ENCODE peak calls at places on chromosome 14, in seven cellular contexts. One of them, this sample, is unnamed.

GRCh38 chr14:53180272-53181221 is 27.4 kb upstream of the DDHD1 start:
- DNase-seq in RWPE2: no peak
- DNase-seq in ascending aorta: no peak
- DNase-seq in lower lobe of right lung: no peak
- DNase-seq in choroid plexus epithelial cell: peak
- DNase-seq in uterus: no peak
- DNase-seq in A549: peak
- DNase-seq in this sample: no peak

GRCh38 chr14:90810808-90811207 is 5.4 kb downstream of the TTC7B start:
- DNase-seq in RWPE2: no peak
- DNase-seq in A549: no peak
- DNase-seq in lower lobe of right lung: no peak
- DNase-seq in choroid plexus epithelial cell: no peak
- DNase-seq in ascending aorta: no peak
- DNase-seq in uterus: no peak
- DNase-seq in this sample: no peak

GRCh38 chr14:58428011-58428807 is 690 bp downstream of the KIAA0586 start:
- DNase-seq in lower lobe of right lung: no peak
- DNase-seq in A549: peak
- DNase-seq in RWPE2: no peak
- DNase-seq in choroid plexus epithelial cell: peak
- DNase-seq in ascending aorta: no peak
- DNase-seq in uterus: no peak
- DNase-seq in this sample: no peak

GRCh38 chr14:54322668-54323380 is 74.0 kb upstream of the CDKN3 start:
- DNase-seq in RWPE2: no peak
- DNase-seq in choroid plexus epithelial cell: no peak
- DNase-seq in ascending aorta: no peak
- DNase-seq in uterus: no peak
- DNase-seq in A549: no peak
- DNase-seq in lower lobe of right lung: no peak
- DNase-seq in this sample: no peak

GRCh38 chr14:103607039-103607668 is 21.9 kb upstream of the KLC1 start:
- DNase-seq in ascending aorta: peak
- DNase-seq in choroid plexus epithelial cell: peak
- DNase-seq in uterus: peak
- DNase-seq in lower lobe of right lung: peak
- DNase-seq in RWPE2: no peak
- DNase-seq in A549: peak
- DNase-seq in this sample: no peak

GRCh38 chr14:95701846-95702221 is 12.1 kb downstream of the TCL1A start:
- DNase-seq in choroid plexus epithelial cell: peak
- DNase-seq in uterus: peak
- DNase-seq in A549: no peak
- DNase-seq in lower lobe of right lung: no peak
- DNase-seq in RWPE2: no peak
- DNase-seq in ascending aorta: no peak
- DNase-seq in this sample: no peak

GRCh38 chr14:99946652-99947489 is 118.4 kb upstream of the EVL start:
- DNase-seq in A549: no peak
- DNase-seq in RWPE2: peak
- DNase-seq in ascending aorta: no peak
- DNase-seq in choroid plexus epithelial cell: no peak
- DNase-seq in uterus: no peak
- DNase-seq in lower lobe of right lung: no peak
- DNase-seq in this sample: no peak

GRCh38 chr14:57871487-57872080 is 5.7 kb upstream of the SLC35F4 start:
- DNase-seq in choroid plexus epithelial cell: peak
- DNase-seq in RWPE2: no peak
- DNase-seq in ascending aorta: no peak
- DNase-seq in lower lobe of right lung: no peak
- DNase-seq in uterus: no peak
- DNase-seq in A549: peak
- DNase-seq in this sample: no peak

GRCh38 chr14:34629657-34630529 is at the start of gene SNX6:
- DNase-seq in lower lobe of right lung: peak
- DNase-seq in A549: peak
- DNase-seq in uterus: peak
- DNase-seq in RWPE2: peak
- DNase-seq in choroid plexus epithelial cell: peak
- DNase-seq in ascending aorta: peak
- DNase-seq in this sample: peak

GRCh38 chr14:20434701-20435453 is 1.1 kb downstream of the KLHL33 start:
- DNase-seq in uterus: peak
- DNase-seq in RWPE2: peak
- DNase-seq in lower lobe of right lung: no peak
- DNase-seq in ascending aorta: peak
- DNase-seq in A549: no peak
- DNase-seq in choroid plexus epithelial cell: peak
- DNase-seq in this sample: no peak

GRCh38 chr14:59816931-59817330 is 53.6 kb downstream of the RTN1 start:
- DNase-seq in A549: no peak
- DNase-seq in choroid plexus epithelial cell: no peak
- DNase-seq in lower lobe of right lung: no peak
- DNase-seq in uterus: no peak
- DNase-seq in ascending aorta: no peak
- DNase-seq in RWPE2: no peak
- DNase-seq in this sample: no peak

GRCh38 chr14:52400846-52401245 is 86.7 kb downstream of the PTGER2 start:
- DNase-seq in ascending aorta: no peak
- DNase-seq in A549: no peak
- DNase-seq in RWPE2: no peak
- DNase-seq in uterus: no peak
- DNase-seq in choroid plexus epithelial cell: no peak
- DNase-seq in lower lobe of right lung: no peak
- DNase-seq in this sample: no peak

GRCh38 chr14:35369701-35370191 is 34.8 kb downstream of the NFKBIA start:
- DNase-seq in A549: peak
- DNase-seq in uterus: peak
- DNase-seq in lower lobe of right lung: peak
- DNase-seq in choroid plexus epithelial cell: peak
- DNase-seq in ascending aorta: no peak
- DNase-seq in RWPE2: peak
- DNase-seq in this sample: no peak

GRCh38 chr14:28494196-28494595 is 272.4 kb upstream of the FOXG1 start:
- DNase-seq in uterus: no peak
- DNase-seq in lower lobe of right lung: no peak
- DNase-seq in choroid plexus epithelial cell: peak
- DNase-seq in A549: peak
- DNase-seq in RWPE2: no peak
- DNase-seq in ascending aorta: no peak
- DNase-seq in this sample: no peak

GRCh38 chr14:75906680-75907280 is 75.0 kb downstream of the TGFB3 start:
- DNase-seq in uterus: peak
- DNase-seq in A549: peak
- DNase-seq in lower lobe of right lung: no peak
- DNase-seq in ascending aorta: peak
- DNase-seq in RWPE2: no peak
- DNase-seq in choroid plexus epithelial cell: peak
- DNase-seq in this sample: peak

GRCh38 chr14:55438066-55438683 is 2.2 kb downstream of the TBPL2 start:
- DNase-seq in lower lobe of right lung: no peak
- DNase-seq in ascending aorta: no peak
- DNase-seq in choroid plexus epithelial cell: peak
- DNase-seq in RWPE2: no peak
- DNase-seq in A549: peak
- DNase-seq in uterus: no peak
- DNase-seq in this sample: no peak

GRCh38 chr14:105312973-105313372 is 1.6 kb upstream of the PACS2 start:
- DNase-seq in ascending aorta: no peak
- DNase-seq in lower lobe of right lung: no peak
- DNase-seq in uterus: no peak
- DNase-seq in A549: no peak
- DNase-seq in choroid plexus epithelial cell: no peak
- DNase-seq in RWPE2: peak
- DNase-seq in this sample: no peak
- TF ChIP-seq CTCF in ascending aorta: no peak
- TF ChIP-seq CTCF in lower lobe of right lung: no peak
- TF ChIP-seq CTCF in uterus: no peak
- TF ChIP-seq CTCF in A549: no peak
- TF ChIP-seq CTCF in choroid plexus epithelial cell: no peak
- TF ChIP-seq CTCF in RWPE2: no peak
- TF ChIP-seq CTCF in this sample: no peak

DNA sequence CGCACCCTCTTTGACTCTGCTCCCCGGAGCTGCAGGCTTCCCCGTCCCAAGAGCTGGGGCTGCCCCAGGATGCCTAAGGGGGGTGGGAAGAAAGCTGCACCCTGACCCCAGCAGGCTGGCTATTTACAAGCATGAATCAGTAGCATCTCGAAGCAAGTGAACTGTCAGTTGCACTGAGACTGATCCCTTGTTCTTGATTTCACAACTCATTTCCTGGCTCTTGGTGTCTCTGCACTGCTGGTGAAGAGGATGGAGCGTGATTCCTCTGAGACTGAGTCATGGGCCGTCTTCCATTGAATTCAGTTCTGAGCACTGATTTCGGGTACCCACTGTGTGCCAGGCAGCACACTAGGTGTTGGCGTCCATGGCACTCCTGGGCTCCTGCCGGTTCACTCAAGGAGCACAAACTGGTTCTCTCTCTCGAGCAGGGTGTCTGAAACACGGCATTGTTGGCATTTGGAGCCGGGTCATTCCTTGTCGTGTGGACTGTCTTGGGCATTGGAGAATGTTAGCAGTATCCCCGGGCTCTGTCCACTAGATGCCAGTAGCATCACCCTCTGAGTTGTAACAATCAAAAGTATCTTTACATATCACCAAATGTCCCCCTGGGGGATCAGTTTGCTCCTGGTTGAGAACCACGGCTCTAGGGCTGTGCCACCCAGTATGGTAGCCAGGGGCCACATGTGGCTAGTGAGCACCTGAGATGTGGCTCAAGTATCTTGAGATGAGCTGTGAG is 86.9 kb downstream of the RIN3 start:
- DNase-seq in uterus: no peak
- DNase-seq in choroid plexus epithelial cell: peak
- DNase-seq in lower lobe of right lung: no peak
- DNase-seq in A549: peak
- DNase-seq in ascending aorta: no peak
- DNase-seq in RWPE2: no peak
- DNase-seq in this sample: no peak
- TF ChIP-seq CTCF in uterus: no peak
- TF ChIP-seq CTCF in choroid plexus epithelial cell: peak
- TF ChIP-seq CTCF in lower lobe of right lung: no peak
- TF ChIP-seq CTCF in A549: peak
- TF ChIP-seq CTCF in ascending aorta: no peak
- TF ChIP-seq CTCF in RWPE2: peak
- TF ChIP-seq CTCF in this sample: no peak

DNA sequence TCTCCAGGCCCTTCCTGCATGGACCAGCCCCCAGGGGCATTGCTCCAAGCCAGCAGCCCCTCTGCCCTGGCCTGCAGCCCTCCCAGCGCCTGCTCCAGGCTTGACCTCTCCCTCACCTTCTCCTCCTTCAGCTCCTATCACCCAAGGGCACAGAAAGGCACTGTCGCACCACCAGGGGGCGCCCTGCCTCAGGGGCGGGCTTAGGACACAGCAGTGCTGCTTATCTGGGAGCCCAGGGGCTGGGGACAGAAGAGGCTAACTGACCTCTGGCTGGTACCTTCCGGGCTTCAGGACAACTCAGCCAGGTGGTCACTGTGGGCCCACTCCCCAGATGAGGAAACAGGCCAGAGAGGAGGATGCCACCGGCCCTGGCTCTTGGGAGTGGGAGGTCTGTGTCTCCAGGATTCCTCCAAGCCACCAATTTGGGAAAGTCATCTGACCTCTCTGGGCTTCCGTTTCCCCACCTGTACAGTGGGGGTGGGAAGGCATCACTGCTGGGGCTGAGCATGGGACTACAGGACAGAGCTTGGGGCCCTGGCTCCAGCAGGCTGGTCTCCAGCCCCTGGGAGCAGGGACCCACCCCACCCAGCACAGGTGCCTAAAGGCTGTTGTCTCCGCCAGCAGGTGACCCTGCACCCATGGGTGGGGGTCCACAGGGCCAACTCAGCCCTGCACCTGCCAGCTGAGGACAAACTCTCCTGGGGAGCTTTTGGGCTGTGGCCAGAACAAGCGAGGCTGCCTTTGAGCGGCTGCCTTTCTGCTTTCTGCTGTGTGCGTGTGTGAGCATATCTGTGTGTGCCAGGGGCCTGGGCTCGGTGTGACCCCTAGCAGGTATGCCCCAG is 25.5 kb upstream of the GPR132 start:
- DNase-seq in uterus: peak
- DNase-seq in lower lobe of right lung: peak
- DNase-seq in ascending aorta: peak
- DNase-seq in choroid plexus epithelial cell: peak
- DNase-seq in A549: peak
- DNase-seq in RWPE2: peak
- DNase-seq in this sample: peak
- TF ChIP-seq CTCF in uterus: peak
- TF ChIP-seq CTCF in lower lobe of right lung: peak
- TF ChIP-seq CTCF in ascending aorta: peak
- TF ChIP-seq CTCF in choroid plexus epithelial cell: peak
- TF ChIP-seq CTCF in A549: peak
- TF ChIP-seq CTCF in RWPE2: peak
- TF ChIP-seq CTCF in this sample: peak

GRCh38 chr14:73637830-73638229 is 7.0 kb upstream of the DNAL1 start:
- DNase-seq in choroid plexus epithelial cell: no peak
- DNase-seq in lower lobe of right lung: no peak
- DNase-seq in uterus: no peak
- DNase-seq in ascending aorta: no peak
- DNase-seq in A549: no peak
- DNase-seq in RWPE2: no peak
- DNase-seq in this sample: no peak

GRCh38 chr14:73633517-73634332 is 11.1 kb upstream of the DNAL1 start:
- DNase-seq in RWPE2: no peak
- DNase-seq in uterus: peak
- DNase-seq in lower lobe of right lung: peak
- DNase-seq in ascending aorta: peak
- DNase-seq in A549: peak
- DNase-seq in choroid plexus epithelial cell: peak
- DNase-seq in this sample: no peak

GRCh38 chr14:73633115-73633514 is 11.7 kb upstream of the DNAL1 start:
- DNase-seq in choroid plexus epithelial cell: no peak
- DNase-seq in lower lobe of right lung: peak
- DNase-seq in A549: no peak
- DNase-seq in uterus: no peak
- DNase-seq in ascending aorta: no peak
- DNase-seq in RWPE2: no peak
- DNase-seq in this sample: no peak

GRCh38 chr14:73630009-73630780 is 14.6 kb upstream of the DNAL1 start:
- DNase-seq in uterus: no peak
- DNase-seq in A549: no peak
- DNase-seq in RWPE2: no peak
- DNase-seq in choroid plexus epithelial cell: no peak
- DNase-seq in lower lobe of right lung: no peak
- DNase-seq in ascending aorta: no peak
- DNase-seq in this sample: no peak

DNA sequence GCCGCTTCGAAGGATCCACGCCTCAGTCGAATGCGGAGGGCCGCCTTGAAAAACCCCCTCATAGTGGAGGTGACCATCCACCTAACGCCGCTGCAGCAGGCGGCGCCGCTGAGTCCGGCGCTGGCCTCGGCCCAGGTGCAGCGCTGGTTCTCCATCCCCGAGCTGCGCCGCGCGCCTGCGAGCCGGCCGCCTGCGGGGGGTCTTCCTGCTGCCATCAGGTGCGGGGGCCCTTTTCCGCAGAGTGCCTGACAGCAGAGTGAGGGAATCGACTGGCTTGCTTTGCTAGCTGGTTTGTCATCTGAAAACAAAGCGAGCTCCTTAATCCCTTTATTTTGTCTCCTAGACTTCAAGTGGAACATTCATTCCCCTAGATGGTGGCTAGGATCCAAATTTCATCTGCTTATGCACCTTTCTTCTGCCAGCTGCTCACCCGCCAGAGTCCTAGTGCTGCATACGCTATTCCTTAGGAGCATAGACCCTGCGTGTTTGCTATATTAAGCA is 10.4 kb upstream of the DNAL1 start:
- DNase-seq in ascending aorta: peak
- DNase-seq in choroid plexus epithelial cell: peak
- DNase-seq in uterus: no peak
- DNase-seq in lower lobe of right lung: peak
- DNase-seq in A549: no peak
- DNase-seq in RWPE2: no peak
- DNase-seq in this sample: no peak
- TF ChIP-seq CTCF in ascending aorta: peak
- TF ChIP-seq CTCF in choroid plexus epithelial cell: peak
- TF ChIP-seq CTCF in uterus: peak
- TF ChIP-seq CTCF in lower lobe of right lung: no peak
- TF ChIP-seq CTCF in A549: no peak
- TF ChIP-seq CTCF in RWPE2: no peak
- TF ChIP-seq CTCF in this sample: no peak